ENCODE peak calls at places on chromosomes 16 and 17, in seven cellular contexts. One of them, this sample, is unnamed.

GRCh38 chr17:73411330-73411747 is 99.5 kb upstream of the CDC42EP4 start:
- DNase-seq in AG04450: no peak
- DNase-seq in CD4-positive, alpha-beta T cell: no peak
- DNase-seq in astrocyte of the cerebellum: no peak
- DNase-seq in fibroblast of the aortic adventitia: no peak
- DNase-seq in astrocyte of the spinal cord: no peak
- DNase-seq in kidney epithelial cell: no peak
- DNase-seq in this sample: no peak

GRCh38 chr17:20085283-20085875 is 76.2 kb downstream of the SPECC1 start:
- DNase-seq in kidney epithelial cell: no peak
- DNase-seq in astrocyte of the cerebellum: peak
- DNase-seq in CD4-positive, alpha-beta T cell: no peak
- DNase-seq in AG04450: no peak
- DNase-seq in astrocyte of the spinal cord: peak
- DNase-seq in fibroblast of the aortic adventitia: peak
- DNase-seq in this sample: no peak

GRCh38 chr17:74513987-74514631 is 17.2 kb downstream of the CD300LB start:
- DNase-seq in fibroblast of the aortic adventitia: peak
- DNase-seq in CD4-positive, alpha-beta T cell: peak
- DNase-seq in astrocyte of the spinal cord: peak
- DNase-seq in kidney epithelial cell: no peak
- DNase-seq in AG04450: no peak
- DNase-seq in astrocyte of the cerebellum: peak
- DNase-seq in this sample: peak

GRCh38 chr16:85488414-85488813 is 124.7 kb upstream of the GSE1 start:
- DNase-seq in AG04450: no peak
- DNase-seq in astrocyte of the spinal cord: no peak
- DNase-seq in fibroblast of the aortic adventitia: no peak
- DNase-seq in CD4-positive, alpha-beta T cell: no peak
- DNase-seq in kidney epithelial cell: no peak
- DNase-seq in astrocyte of the cerebellum: no peak
- DNase-seq in this sample: no peak

GRCh38 chr17:37856245-37856644 is 68.0 kb upstream of the TBC1D3K start:
- DNase-seq in CD4-positive, alpha-beta T cell: no peak
- DNase-seq in AG04450: no peak
- DNase-seq in astrocyte of the cerebellum: no peak
- DNase-seq in astrocyte of the spinal cord: no peak
- DNase-seq in fibroblast of the aortic adventitia: no peak
- DNase-seq in kidney epithelial cell: no peak
- DNase-seq in this sample: no peak

GRCh38 chr16:4713663-4714501 is 20.2 kb downstream of the ANKS3 start:
- DNase-seq in CD4-positive, alpha-beta T cell: no peak
- DNase-seq in AG04450: no peak
- DNase-seq in kidney epithelial cell: no peak
- DNase-seq in fibroblast of the aortic adventitia: no peak
- DNase-seq in astrocyte of the cerebellum: no peak
- DNase-seq in astrocyte of the spinal cord: no peak
- DNase-seq in this sample: no peak

GRCh38 chr17:41837761-41838538 is at the start of gene KLHL10:
- DNase-seq in CD4-positive, alpha-beta T cell: no peak
- DNase-seq in astrocyte of the cerebellum: no peak
- DNase-seq in astrocyte of the spinal cord: no peak
- DNase-seq in AG04450: no peak
- DNase-seq in kidney epithelial cell: no peak
- DNase-seq in fibroblast of the aortic adventitia: peak
- DNase-seq in this sample: no peak

GRCh38 chr17:74892974-74893911 is at the start of gene FADS6:
- DNase-seq in AG04450: no peak
- DNase-seq in astrocyte of the cerebellum: no peak
- DNase-seq in astrocyte of the spinal cord: no peak
- DNase-seq in CD4-positive, alpha-beta T cell: no peak
- DNase-seq in fibroblast of the aortic adventitia: no peak
- DNase-seq in kidney epithelial cell: no peak
- DNase-seq in this sample: no peak

GRCh38 chr16:12639044-12639443 is 164.6 kb downstream of the CPPED1 start:
- DNase-seq in CD4-positive, alpha-beta T cell: no peak
- DNase-seq in kidney epithelial cell: no peak
- DNase-seq in astrocyte of the spinal cord: peak
- DNase-seq in astrocyte of the cerebellum: no peak
- DNase-seq in AG04450: no peak
- DNase-seq in fibroblast of the aortic adventitia: no peak
- DNase-seq in this sample: no peak

GRCh38 chr17:28216528-28216927 is 102.5 kb upstream of the TMEM97 start:
- DNase-seq in fibroblast of the aortic adventitia: peak
- DNase-seq in kidney epithelial cell: no peak
- DNase-seq in CD4-positive, alpha-beta T cell: no peak
- DNase-seq in astrocyte of the cerebellum: no peak
- DNase-seq in AG04450: no peak
- DNase-seq in astrocyte of the spinal cord: no peak
- DNase-seq in this sample: no peak

GRCh38 chr17:78253946-78254672 is 22.7 kb downstream of the TMEM235 start:
- DNase-seq in fibroblast of the aortic adventitia: peak
- DNase-seq in AG04450: peak
- DNase-seq in astrocyte of the cerebellum: peak
- DNase-seq in astrocyte of the spinal cord: peak
- DNase-seq in CD4-positive, alpha-beta T cell: peak
- DNase-seq in kidney epithelial cell: no peak
- DNase-seq in this sample: peak

GRCh38 chr17:19344311-19345066 is 18.0 kb downstream of the B9D1 start:
- DNase-seq in CD4-positive, alpha-beta T cell: no peak
- DNase-seq in fibroblast of the aortic adventitia: no peak
- DNase-seq in kidney epithelial cell: no peak
- DNase-seq in astrocyte of the cerebellum: no peak
- DNase-seq in astrocyte of the spinal cord: no peak
- DNase-seq in AG04450: no peak
- DNase-seq in this sample: peak

GRCh38 chr16:67481561-67482259 is 753 bp upstream of the ATP6V0D1 start:
- DNase-seq in fibroblast of the aortic adventitia: peak
- DNase-seq in AG04450: no peak
- DNase-seq in astrocyte of the spinal cord: no peak
- DNase-seq in astrocyte of the cerebellum: no peak
- DNase-seq in kidney epithelial cell: no peak
- DNase-seq in CD4-positive, alpha-beta T cell: no peak
- DNase-seq in this sample: no peak

GRCh38 chr17:8158267-8159031 is 4.3 kb downstream of the VAMP2 start:
- DNase-seq in astrocyte of the spinal cord: peak
- DNase-seq in CD4-positive, alpha-beta T cell: peak
- DNase-seq in AG04450: peak
- DNase-seq in kidney epithelial cell: no peak
- DNase-seq in astrocyte of the cerebellum: peak
- DNase-seq in fibroblast of the aortic adventitia: peak
- DNase-seq in this sample: peak

GRCh38 chr17:2396192-2396567 is 4.7 kb downstream of the MNT start:
- DNase-seq in astrocyte of the spinal cord: no peak
- DNase-seq in fibroblast of the aortic adventitia: no peak
- DNase-seq in CD4-positive, alpha-beta T cell: no peak
- DNase-seq in kidney epithelial cell: no peak
- DNase-seq in AG04450: no peak
- DNase-seq in astrocyte of the cerebellum: no peak
- DNase-seq in this sample: no peak

GRCh38 chr17:2394775-2395191 is 6.1 kb downstream of the MNT start:
- DNase-seq in astrocyte of the cerebellum: no peak
- DNase-seq in fibroblast of the aortic adventitia: no peak
- DNase-seq in astrocyte of the spinal cord: no peak
- DNase-seq in AG04450: no peak
- DNase-seq in kidney epithelial cell: no peak
- DNase-seq in CD4-positive, alpha-beta T cell: no peak
- DNase-seq in this sample: no peak

GRCh38 chr17:2396568-2397246 is 4.2 kb downstream of the MNT start:
- DNase-seq in kidney epithelial cell: no peak
- DNase-seq in fibroblast of the aortic adventitia: peak
- DNase-seq in astrocyte of the spinal cord: peak
- DNase-seq in AG04450: peak
- DNase-seq in CD4-positive, alpha-beta T cell: no peak
- DNase-seq in astrocyte of the cerebellum: peak
- DNase-seq in this sample: peak

GRCh38 chr17:2393954-2394749 is 6.7 kb downstream of the MNT start:
- DNase-seq in kidney epithelial cell: no peak
- DNase-seq in fibroblast of the aortic adventitia: no peak
- DNase-seq in astrocyte of the spinal cord: no peak
- DNase-seq in CD4-positive, alpha-beta T cell: no peak
- DNase-seq in AG04450: no peak
- DNase-seq in astrocyte of the cerebellum: no peak
- DNase-seq in this sample: no peak

DNA sequence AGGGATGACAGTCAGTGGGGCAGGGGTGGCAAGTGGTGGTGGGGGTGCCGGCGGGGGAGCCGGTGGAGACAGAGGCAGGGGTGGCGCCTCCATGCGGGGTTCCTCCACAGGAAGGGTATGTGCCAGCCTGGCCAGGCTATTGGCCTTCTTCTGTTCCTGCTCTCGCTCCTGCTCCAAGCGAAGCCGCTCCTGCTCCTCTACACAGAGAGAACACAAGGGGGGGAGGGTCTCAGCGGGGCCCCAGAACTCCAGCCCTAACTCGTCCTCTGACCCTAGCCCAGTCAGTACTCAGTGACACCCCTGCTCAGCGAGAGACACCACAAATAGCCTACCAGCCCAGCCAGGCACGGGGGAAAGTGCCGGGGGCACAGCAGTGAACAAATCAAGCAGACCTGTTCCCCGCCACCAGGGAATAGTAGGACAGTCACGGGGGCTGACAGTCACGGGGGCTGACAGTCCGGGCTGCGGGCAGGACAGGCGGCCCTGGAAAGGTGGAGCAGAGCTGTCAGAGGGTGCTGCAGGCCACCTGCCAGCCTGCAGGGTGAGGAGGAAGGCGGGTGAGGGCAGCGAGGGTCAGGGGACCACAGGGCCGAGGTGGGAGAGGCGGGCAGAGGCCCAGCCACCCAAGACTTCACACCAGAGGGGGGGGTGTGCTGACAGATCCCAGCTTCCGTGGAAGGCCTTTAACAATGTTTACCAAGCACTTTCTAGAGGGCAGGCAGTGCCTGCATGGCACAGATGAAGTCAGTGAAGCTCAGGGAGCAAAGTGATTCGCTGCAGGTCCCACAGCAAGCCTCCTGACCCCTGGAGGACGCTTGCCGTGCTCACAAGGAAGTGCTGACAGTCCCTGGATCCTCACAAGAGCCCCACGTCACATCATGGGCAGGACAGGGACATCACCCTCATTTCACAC is 5.3 kb downstream of the MNT start:
- DNase-seq in kidney epithelial cell: no peak
- DNase-seq in CD4-positive, alpha-beta T cell: no peak
- DNase-seq in astrocyte of the cerebellum: no peak
- DNase-seq in fibroblast of the aortic adventitia: no peak
- DNase-seq in astrocyte of the spinal cord: no peak
- DNase-seq in AG04450: no peak
- DNase-seq in this sample: peak
- TF ChIP-seq CTCF in kidney epithelial cell: peak
- TF ChIP-seq CTCF in CD4-positive, alpha-beta T cell: no peak
- TF ChIP-seq CTCF in astrocyte of the cerebellum: no peak
- TF ChIP-seq CTCF in fibroblast of the aortic adventitia: no peak
- TF ChIP-seq CTCF in astrocyte of the spinal cord: no peak
- TF ChIP-seq CTCF in AG04450: no peak
- TF ChIP-seq CTCF in this sample: peak

GRCh38 chr17:76365256-76365903 is 11.7 kb upstream of the PRPSAP1 start:
- DNase-seq in astrocyte of the spinal cord: no peak
- DNase-seq in fibroblast of the aortic adventitia: no peak
- DNase-seq in kidney epithelial cell: no peak
- DNase-seq in AG04450: no peak
- DNase-seq in CD4-positive, alpha-beta T cell: no peak
- DNase-seq in astrocyte of the cerebellum: no peak
- DNase-seq in this sample: no peak
- TF ChIP-seq CTCF in astrocyte of the spinal cord: peak
- TF ChIP-seq CTCF in fibroblast of the aortic adventitia: peak
- TF ChIP-seq CTCF in kidney epithelial cell: peak
- TF ChIP-seq CTCF in AG04450: no peak
- TF ChIP-seq CTCF in CD4-positive, alpha-beta T cell: no peak
- TF ChIP-seq CTCF in astrocyte of the cerebellum: peak
- TF ChIP-seq CTCF in this sample: peak

DNA sequence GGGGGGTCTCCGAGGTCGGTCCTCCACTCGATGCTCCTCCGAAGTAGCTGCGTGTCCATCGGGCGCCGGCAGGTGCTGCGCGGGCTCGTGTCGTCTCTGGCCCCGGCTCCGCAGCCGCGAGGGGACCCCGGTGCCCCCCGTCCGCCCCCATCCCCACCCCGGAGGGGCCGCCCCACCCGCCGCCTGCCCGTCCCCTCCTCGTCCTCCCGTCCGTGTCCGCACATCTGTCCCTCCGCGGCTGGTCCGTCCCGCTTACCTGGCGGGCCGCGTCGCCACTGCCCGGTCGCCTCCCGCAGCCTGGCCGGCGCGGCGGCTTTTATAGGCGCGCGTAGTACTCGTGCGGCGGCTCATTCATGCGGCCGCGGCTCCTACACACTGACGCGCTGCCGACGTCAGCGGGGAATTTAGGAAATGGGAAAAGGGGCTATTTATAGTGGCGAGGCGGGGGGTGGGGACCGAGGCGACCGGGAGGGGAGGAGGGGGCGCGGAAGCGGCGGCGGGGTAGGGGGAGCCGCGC is 4.0 kb upstream of the HIC1 start:
- DNase-seq in CD4-positive, alpha-beta T cell: no peak
- DNase-seq in kidney epithelial cell: no peak
- DNase-seq in fibroblast of the aortic adventitia: no peak
- DNase-seq in AG04450: no peak
- DNase-seq in astrocyte of the spinal cord: peak
- DNase-seq in astrocyte of the cerebellum: no peak
- DNase-seq in this sample: no peak
- TF ChIP-seq CTCF in CD4-positive, alpha-beta T cell: no peak
- TF ChIP-seq CTCF in kidney epithelial cell: no peak
- TF ChIP-seq CTCF in fibroblast of the aortic adventitia: no peak
- TF ChIP-seq CTCF in AG04450: no peak
- TF ChIP-seq CTCF in astrocyte of the spinal cord: no peak
- TF ChIP-seq CTCF in astrocyte of the cerebellum: no peak
- TF ChIP-seq CTCF in this sample: no peak

DNA sequence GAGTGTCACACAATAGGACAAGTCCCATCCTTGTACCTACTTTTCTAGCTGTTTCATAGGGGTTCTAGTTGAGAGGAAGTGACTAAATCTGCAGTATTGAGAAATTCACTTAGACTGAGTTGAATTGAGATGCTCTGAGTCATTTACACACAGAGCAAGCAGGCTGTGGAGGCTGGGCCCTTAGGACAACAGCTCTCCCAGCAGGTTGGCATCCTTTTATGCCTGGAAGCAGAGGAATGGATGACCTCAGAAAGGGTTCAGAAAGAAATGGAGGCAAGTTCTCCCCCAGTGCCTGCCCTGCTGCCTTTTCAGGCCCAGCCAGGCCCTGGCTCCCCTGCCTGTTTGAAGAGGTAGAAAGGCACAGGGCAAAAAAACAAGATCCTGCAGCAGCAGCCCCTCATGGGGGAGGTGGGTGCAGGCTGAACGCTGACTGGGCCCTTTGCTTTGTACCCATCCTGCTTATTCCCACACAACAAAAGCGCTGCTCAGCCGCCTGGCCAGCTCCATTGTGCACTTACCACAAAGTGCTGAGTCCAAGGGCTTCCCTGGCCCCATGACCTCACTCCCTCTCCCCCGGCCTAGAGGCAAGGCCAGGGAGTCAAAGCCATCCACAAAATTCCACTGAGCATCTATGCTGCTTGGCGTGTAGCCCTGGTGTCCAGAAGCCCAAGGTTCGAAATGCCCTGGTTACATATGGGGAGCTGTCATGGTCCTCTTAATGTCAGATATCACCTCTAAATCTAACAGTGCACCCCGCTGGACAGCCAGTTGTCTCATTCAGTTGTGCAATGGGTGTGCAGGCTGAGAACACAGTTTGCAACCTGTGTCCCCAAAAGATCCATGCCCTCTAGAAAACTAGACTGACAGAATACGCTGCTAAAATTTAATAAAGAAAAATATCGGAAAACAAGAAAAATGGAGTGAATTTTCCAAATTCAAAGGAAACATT is 5.4 kb upstream of the CRYBA1 start:
- DNase-seq in AG04450: peak
- DNase-seq in CD4-positive, alpha-beta T cell: no peak
- DNase-seq in fibroblast of the aortic adventitia: peak
- DNase-seq in astrocyte of the cerebellum: peak
- DNase-seq in kidney epithelial cell: peak
- DNase-seq in astrocyte of the spinal cord: peak
- DNase-seq in this sample: peak
- TF ChIP-seq CTCF in AG04450: peak
- TF ChIP-seq CTCF in CD4-positive, alpha-beta T cell: no peak
- TF ChIP-seq CTCF in fibroblast of the aortic adventitia: no peak
- TF ChIP-seq CTCF in astrocyte of the cerebellum: peak
- TF ChIP-seq CTCF in kidney epithelial cell: no peak
- TF ChIP-seq CTCF in astrocyte of the spinal cord: peak
- TF ChIP-seq CTCF in this sample: no peak

This sample was measured in CD14-positive monocyte.